ENCODE peak calls at places on chromosome 9, in four cellular contexts. J is ovary; H is naive thymus-derived CD4-positive, alpha-beta T cell; A is IMR-90. I is an unnamed sample. For H3K4me1 and H3K27me3, the result is how much of the 10 kb centered on the place peaks cover.

GRCh38 chr9:38344566-38345324 is 47.8 kb upstream of the ALDH1B1 start:
- DNase-seq in J (no peak), H (no peak), A (no peak), I (no peak)

GRCh38 chr9:70902705-70903131 is 218.7 kb downstream of the TRPM3 start:
- DNase-seq in J (no peak), H (no peak), A (peak), I (peak)

GRCh38 chr9:94526951-94527350 is 27.9 kb upstream of the PCAT7 start:
- DNase-seq in J (no peak), H (no peak), A (no peak), I (no peak)

GRCh38 chr9:5851445-5851844 is 18.5 kb upstream of the ERMP1 start:
- DNase-seq in J (no peak), H (no peak), A (peak), I (no peak)

GRCh38 chr9:122816163-122816867 is 12.1 kb downstream of the PDCL start:
- DNase-seq in J (no peak), H (peak), A (no peak), I (peak)

GRCh38 chr9:106920701-106921283 is 57.8 kb downstream of the ZNF462 start:
- DNase-seq in J (no peak), H (no peak), A (peak), I (no peak)

GRCh38 chr9:68802525-68803015 is 97.5 kb downstream of the PIP5K1B start:
- DNase-seq in J (no peak), H (no peak), A (no peak), I (no peak)

GRCh38 chr9:13478235-13478634 is 198.7 kb upstream of the MPDZ start:
- DNase-seq in J (no peak), H (no peak), A (peak), I (no peak)

GRCh38 chr9:129023908-129024233 is 4.3 kb downstream of the SH3GLB2 start:
- DNase-seq in J (no peak), H (no peak), A (no peak), I (no peak)

GRCh38 chr9:97984188-97985057 is 1.3 kb downstream of the ANP32B start:
- DNase-seq in J (peak), H (peak), A (peak), I (peak)

GRCh38 chr9:99023831-99024230 is 80.1 kb downstream of the COL15A1 start:
- DNase-seq in J (peak), H (no peak), A (peak), I (peak)

GRCh38 chr9:99019523-99020331 is 76.0 kb downstream of the COL15A1 start:
- DNase-seq in J (no peak), H (no peak), A (peak), I (no peak)

GRCh38 chr9:99020786-99021436 is 77.2 kb downstream of the COL15A1 start:
- DNase-seq in J (no peak), H (no peak), A (no peak), I (no peak)

GRCh38 chr9:99023229-99023628 is 79.5 kb downstream of the COL15A1 start:
- DNase-seq in J (no peak), H (no peak), A (no peak), I (no peak)

GRCh38 chr9:99021512-99021911 is 77.8 kb downstream of the COL15A1 start:
- DNase-seq in J (no peak), H (no peak), A (no peak), I (no peak)
- H3K4me3 ChIP-seq in J (no peak), H (no peak), A (no peak), I (no peak)

GRCh38 chr9:89311346-89312153 is 555 bp downstream of the CKS2 start:
- DNase-seq in J (no peak), H (no peak), A (no peak), I (no peak)

GRCh38 chr9:89312154-89312616 is 1.2 kb downstream of the CKS2 start:
- DNase-seq in J (no peak), H (no peak), A (no peak), I (no peak)

GRCh38 chr9:89314955-89315354 is 3.3 kb upstream of the SECISBP2 start:
- DNase-seq in J (no peak), H (no peak), A (no peak), I (no peak)

GRCh38 chr9:89315482-89315881 is 2.8 kb upstream of the SECISBP2 start:
- DNase-seq in J (no peak), H (no peak), A (no peak), I (no peak)

GRCh38 chr9:89313842-89314241 is 2.8 kb downstream of the CKS2 start:
- DNase-seq in J (no peak), H (no peak), A (peak), I (no peak)
- H3K4me1 ChIP-seq in J (under half), H (under half), A (under half), I (under half)

GRCh38 chr9:126985870-126986498 is 71.4 kb downstream of the RALGPS1 start:
- DNase-seq in J (no peak), H (peak), A (peak), I (peak)
- H3K27me3 ChIP-seq in J (under half), H (under half), A (under half), I (under half)

GRCh38 chr9:73081979-73082657 is 69.5 kb upstream of the ANXA1 start:
- DNase-seq in J (no peak), H (no peak), A (peak), I (no peak)
- H3K4me3 ChIP-seq in J (no peak), H (no peak), A (no peak), I (no peak)

GRCh38 chr9:21685502-21685901 is 116.9 kb upstream of the MTAP start:
- DNase-seq in J (no peak), H (no peak), A (no peak), I (no peak)
- H3K4me1 ChIP-seq in J (under half), H (under half), A (under half), I (under half)

GRCh38 chr9:37026085-37026935 is 7.8 kb downstream of the PAX5 start:
- DNase-seq in J (no peak), H (no peak), A (no peak), I (peak)
- H3K27me3 ChIP-seq in J (under half), H (under half), A (half or more), I (under half)

DNA sequence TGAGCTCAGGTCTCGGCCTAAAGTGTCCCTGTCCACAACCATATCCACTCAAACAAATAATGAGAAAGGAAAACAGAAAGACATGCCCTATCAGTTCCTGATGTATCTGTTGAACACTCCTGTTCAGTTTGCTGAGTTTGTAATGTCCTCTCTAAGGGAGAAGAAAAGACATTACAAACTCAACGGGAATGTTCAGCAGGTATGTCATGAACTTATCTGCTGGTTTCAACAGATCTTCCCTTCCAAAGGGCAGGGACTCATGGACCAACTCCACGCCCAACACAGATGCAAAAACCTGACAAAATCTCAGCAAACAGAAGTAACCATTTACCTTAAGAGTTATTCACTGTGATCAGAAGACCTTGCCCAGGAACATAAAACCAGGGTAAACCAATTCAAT is 23.7 kb downstream of the BICD2 start:
- DNase-seq in J (no peak), H (no peak), A (no peak), I (no peak)
- H3K4me3 ChIP-seq in J (no peak), H (no peak), A (no peak), I (no peak)

GRCh38 chr9:15295761-15296405 is 11.1 kb downstream of the TTC39B start:
- DNase-seq in J (no peak), H (peak), A (peak), I (no peak)
- H3K4me1 ChIP-seq in J (under half), H (half or more), A (under half), I (under half)